ENCODE peak calls at places on chromosomes 6 and 20, in six cellular contexts. W, G, C, T, V and N are unnamed samples.

GRCh38 chr20:58547527-58548475 is 32.6 kb upstream of the APCDD1L start:
- DNase-seq in W (no peak), G (peak), C (no peak), T (no peak), V (no peak), N (peak)

GRCh38 chr20:17895641-17896246 is 72.8 kb downstream of the SNX5 start:
- DNase-seq in W (no peak), G (peak), C (no peak), T (no peak), V (no peak), N (peak)

GRCh38 chr6:169047345-169047744 is 206.3 kb downstream of the THBS2 start:
- DNase-seq in W (no peak), G (no peak), C (no peak), T (no peak), V (no peak), N (no peak)

GRCh38 chr20:10170261-10170660 is 48.4 kb upstream of the SNAP25 start:
- DNase-seq in W (no peak), G (no peak), C (no peak), T (no peak), V (no peak), N (no peak)

GRCh38 chr6:83057705-83058321 is 7.8 kb downstream of the UBE3D start:
- DNase-seq in W (peak), G (peak), C (peak), T (peak), V (peak), N (peak)

GRCh38 chr6:153994811-153995210 is 44.2 kb upstream of the OPRM1 start:
- DNase-seq in W (no peak), G (no peak), C (no peak), T (no peak), V (no peak), N (no peak)

GRCh38 chr6:30766461-30767157 is 22.3 kb upstream of the IER3 start:
- DNase-seq in W (no peak), G (no peak), C (no peak), T (no peak), V (no peak), N (peak)

GRCh38 chr6:13965582-13966127 is 40.9 kb downstream of the RNF182 start:
- DNase-seq in W (no peak), G (no peak), C (no peak), T (peak), V (no peak), N (no peak)

GRCh38 chr20:2838847-2839671 is 1.4 kb downstream of the PCED1A start:
- DNase-seq in W (no peak), G (no peak), C (no peak), T (no peak), V (no peak), N (no peak)

GRCh38 chr6:20483902-20484497 is 50.3 kb upstream of the CDKAL1 start:
- DNase-seq in W (no peak), G (peak), C (no peak), T (no peak), V (no peak), N (no peak)

GRCh38 chr20:35616465-35617396 is 1.1 kb downstream of the SPAG4 start:
- DNase-seq in W (peak), G (peak), C (no peak), T (peak), V (peak), N (peak)

GRCh38 chr6:46898011-46898410 is 23.7 kb downstream of the ADGRF5 start:
- DNase-seq in W (no peak), G (no peak), C (no peak), T (no peak), V (no peak), N (no peak)

GRCh38 chr6:143802833-143803565 is 40.1 kb upstream of the LTV1 start:
- DNase-seq in W (no peak), G (peak), C (no peak), T (no peak), V (no peak), N (peak)

GRCh38 chr6:26234421-26235239 is 130.4 kb upstream of the BTN3A2 start:
- DNase-seq in W (no peak), G (peak), C (no peak), T (peak), V (peak), N (peak)